ENCODE peak calls at places on chromosomes 6 and 20, in ten cellular contexts. Y, B, A, W, I, G, R, H, O and X are unnamed samples. For H3K4me1, the result is how much of the 10 kb centered on the place peaks cover.

GRCh38 chr20:62889411-62889810 is 27.8 kb upstream of the TCFL5 start:
- DNase-seq in Y (no peak), B (no peak), A (no peak), W (no peak), I (no peak), G (no peak), R (no peak), H (no peak), O (no peak), X (no peak)

GRCh38 chr6:125370343-125370742 is 68.6 kb upstream of the HDDC2 start:
- DNase-seq in Y (no peak), B (no peak), A (no peak), W (no peak), I (no peak), G (no peak), R (no peak), H (no peak), O (no peak), X (no peak)

GRCh38 chr20:10007747-10008146 is 27.0 kb upstream of the ANKEF1 start:
- DNase-seq in Y (no peak), B (no peak), A (no peak), W (no peak), I (no peak), G (no peak), R (no peak), H (no peak), O (no peak), X (no peak)

GRCh38 chr6:7138111-7138510 is 30.4 kb downstream of the RREB1 start:
- DNase-seq in Y (no peak), B (no peak), A (no peak), W (no peak), I (no peak), G (no peak), R (no peak), H (no peak), O (no peak), X (no peak)

GRCh38 chr6:11143394-11144371 is 32.2 kb upstream of the ERVFRD-1 start:
- DNase-seq in Y (no peak), B (peak), A (peak), W (peak), I (no peak), G (no peak), R (peak), H (peak), O (no peak), X (no peak)

GRCh38 chr6:112017169-112017568 is 36.7 kb upstream of the CCN6 start:
- DNase-seq in Y (no peak), B (no peak), A (no peak), W (no peak), I (no peak), G (no peak), R (no peak), H (no peak), O (no peak), X (no peak)

GRCh38 chr6:144036064-144036873 is 28.2 kb upstream of the PLAGL1 start:
- DNase-seq in Y (peak), B (peak), A (no peak), W (no peak), I (no peak), G (peak), R (peak), H (no peak), O (no peak), X (no peak)

GRCh38 chr20:41287327-41287726 is 30.2 kb downstream of the ZHX3 start:
- DNase-seq in Y (no peak), B (no peak), A (no peak), W (no peak), I (no peak), G (no peak), R (no peak), H (no peak), O (no peak), X (no peak)

GRCh38 chr6:33570806-33571636 is 9.1 kb downstream of the BAK1 start:
- DNase-seq in Y (peak), B (peak), A (peak), W (peak), I (peak), G (peak), R (peak), H (peak), O (no peak), X (no peak)

GRCh38 chr20:15113374-15113773 is 776.0 kb upstream of the FLRT3 start:
- DNase-seq in Y (no peak), B (no peak), A (no peak), W (no peak), I (no peak), G (no peak), R (no peak), H (no peak), O (no peak), X (no peak)

GRCh38 chr6:95723638-95724037 is 146.3 kb downstream of the MANEA start:
- DNase-seq in Y (no peak), B (no peak), A (no peak), W (no peak), I (no peak), G (no peak), R (no peak), H (no peak), O (no peak), X (no peak)

GRCh38 chr6:52157301-52157930 is 28.8 kb upstream of the IL17A start:
- DNase-seq in Y (no peak), B (no peak), A (no peak), W (no peak), I (no peak), G (peak), R (no peak), H (no peak), O (no peak), X (no peak)

GRCh38 chr6:165849539-165850430 is 186.7 kb upstream of the PDE10A start:
- DNase-seq in Y (no peak), B (no peak), A (no peak), W (no peak), I (no peak), G (no peak), R (no peak), H (peak), O (no peak), X (no peak)

GRCh38 chr6:69570126-69570525 is 226.7 kb downstream of the LMBRD1 start:
- DNase-seq in Y (no peak), B (no peak), A (no peak), W (no peak), I (no peak), G (no peak), R (no peak), H (no peak), O (no peak), X (no peak)

GRCh38 chr6:68343901-68344300 is 291.2 kb upstream of the ADGRB3 start:
- DNase-seq in Y (peak), B (no peak), A (peak), W (no peak), I (peak), G (no peak), R (no peak), H (no peak), O (peak), X (no peak)

GRCh38 chr20:51955756-51956155 is 153.4 kb upstream of the SALL4 start:
- DNase-seq in Y (no peak), B (no peak), A (no peak), W (no peak), I (no peak), G (no peak), R (no peak), H (no peak), O (no peak), X (no peak)

GRCh38 chr6:40251609-40252008 is 317.3 kb upstream of the MOCS1 start:
- DNase-seq in Y (no peak), B (no peak), A (no peak), W (no peak), I (no peak), G (no peak), R (no peak), H (no peak), O (no peak), X (no peak)

GRCh38 chr6:23137596-23137995 is 568.2 kb downstream of the HDGFL1 start:
- DNase-seq in Y (no peak), B (no peak), A (no peak), W (no peak), I (no peak), G (peak), R (no peak), H (no peak), O (no peak), X (no peak)

GRCh38 chr6:48766349-48766748 is 655.4 kb upstream of the PTCHD4 start:
- DNase-seq in Y (no peak), B (no peak), A (no peak), W (no peak), I (no peak), G (no peak), R (no peak), H (no peak), O (no peak), X (no peak)

GRCh38 chr20:44115762-44116644 is 71.0 kb downstream of the JPH2 start:
- DNase-seq in Y (peak), B (no peak), A (no peak), W (no peak), I (peak), G (no peak), R (peak), H (no peak), O (no peak), X (no peak)

GRCh38 chr20:3477861-3478544 is 7.2 kb downstream of the ATRN start:
- DNase-seq in Y (no peak), B (no peak), A (no peak), W (no peak), I (no peak), G (no peak), R (no peak), H (no peak), O (no peak), X (no peak)

GRCh38 chr20:50475879-50476292 is 34.3 kb upstream of the PTPN1 start:
- DNase-seq in Y (no peak), B (peak), A (peak), W (peak), I (no peak), G (peak), R (no peak), H (no peak), O (no peak), X (no peak)

GRCh38 chr20:34581341-34582189 is 23.0 kb downstream of the MAP1LC3A start:
- DNase-seq in Y (no peak), B (no peak), A (no peak), W (no peak), I (no peak), G (peak), R (no peak), H (no peak), O (no peak), X (peak)

GRCh38 chr6:71383891-71384489 is 95.4 kb downstream of the OGFRL1 start:
- DNase-seq in Y (peak), B (no peak), A (no peak), W (no peak), I (peak), G (peak), R (no peak), H (no peak), O (no peak), X (no peak)

GRCh38 chr20:8854566-8854965 is 214.3 kb upstream of the PLCB4 start:
- DNase-seq in Y (peak), B (no peak), A (no peak), W (no peak), I (no peak), G (peak), R (no peak), H (peak), O (no peak), X (no peak)

GRCh38 chr6:132919476-132919875 is 105.1 kb downstream of the RPS12 start:
- DNase-seq in Y (peak), B (peak), A (no peak), W (peak), I (no peak), G (peak), R (no peak), H (peak), O (no peak), X (no peak)

GRCh38 chr20:62063981-62064787 is 1.5 kb downstream of the TAF4 start:
- DNase-seq in Y (peak), B (peak), A (peak), W (peak), I (peak), G (no peak), R (peak), H (no peak), O (no peak), X (no peak)

GRCh38 chr20:31573555-31574295 is 31.4 kb upstream of the ID1 start:
- DNase-seq in Y (no peak), B (peak), A (no peak), W (no peak), I (no peak), G (peak), R (peak), H (peak), O (no peak), X (no peak)

GRCh38 chr6:145699462-145699861 is 35.9 kb downstream of the EPM2A start:
- DNase-seq in Y (no peak), B (no peak), A (no peak), W (no peak), I (no peak), G (peak), R (no peak), H (no peak), O (no peak), X (no peak)

DNA sequence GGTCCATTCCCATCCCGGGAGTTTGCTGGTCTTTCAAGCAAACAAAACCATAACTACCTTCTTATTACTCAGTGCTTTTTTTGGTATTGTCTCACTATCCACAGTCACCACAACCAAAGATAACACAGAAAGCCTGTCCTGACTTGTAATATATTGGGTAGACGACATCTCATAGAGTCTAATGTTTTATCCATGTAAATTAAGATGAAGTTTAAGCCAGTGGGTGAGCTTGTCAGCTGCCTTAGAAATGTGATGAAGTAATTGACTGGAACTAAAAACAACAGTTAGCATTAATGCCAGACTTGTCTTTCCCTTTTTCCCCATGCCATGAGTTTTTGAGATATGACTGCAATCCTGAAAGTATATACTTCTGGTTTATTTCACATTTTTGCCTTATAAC is 282.7 kb upstream of the PRDM1 start:
- DNase-seq in Y (no peak), B (no peak), A (no peak), W (no peak), I (no peak), G (no peak), R (no peak), H (no peak), O (no peak), X (no peak)
- H3K4me1 ChIP-seq in Y (under half), B (under half), A (under half), W (under half), I (under half), G (under half), R (under half), H (under half), O (under half), X (under half)

GRCh38 chr6:36334343-36334742 is 2.3 kb downstream of the BNIP5 start:
- DNase-seq in Y (no peak), B (no peak), A (no peak), W (no peak), I (no peak), G (no peak), R (no peak), H (no peak), O (no peak), X (no peak)

GRCh38 chr6:36335465-36336209 is 1.1 kb downstream of the BNIP5 start:
- DNase-seq in Y (no peak), B (no peak), A (no peak), W (no peak), I (no peak), G (no peak), R (no peak), H (no peak), O (no peak), X (no peak)

GRCh38 chr6:36333889-36334288 is 2.8 kb downstream of the BNIP5 start:
- DNase-seq in Y (peak), B (no peak), A (no peak), W (no peak), I (no peak), G (no peak), R (no peak), H (no peak), O (no peak), X (no peak)

GRCh38 chr6:36336210-36336588 is 489 bp downstream of the BNIP5 start:
- DNase-seq in Y (no peak), B (no peak), A (no peak), W (no peak), I (no peak), G (no peak), R (no peak), H (no peak), O (no peak), X (no peak)

GRCh38 chr6:36334832-36335459 is 1.7 kb downstream of the BNIP5 start:
- DNase-seq in Y (no peak), B (no peak), A (no peak), W (peak), I (no peak), G (no peak), R (no peak), H (no peak), O (no peak), X (no peak)
- TF ChIP-seq POLR2AphosphoS5 in Y (no peak), B (no peak), A (no peak), W (no peak), I (no peak), G (no peak), R (no peak), H (no peak), O (no peak), X (no peak)

GRCh38 chr6:27662770-27663169 is 189.9 kb upstream of the ZNF184 start:
- DNase-seq in Y (no peak), B (no peak), A (no peak), W (no peak), I (no peak), G (no peak), R (no peak), H (no peak), O (no peak), X (no peak)
- H3K4me3 ChIP-seq in Y (no peak), B (no peak), A (no peak), W (no peak), I (no peak), G (no peak), R (no peak), H (no peak), O (no peak), X (no peak)

GRCh38 chr20:17845701-17846475 is 122.7 kb downstream of the SNX5 start:
- DNase-seq in Y (no peak), B (peak), A (no peak), W (no peak), I (no peak), G (no peak), R (no peak), H (peak), O (no peak), X (no peak)
- H3K4me1 ChIP-seq in Y (under half), B (under half), A (under half), W (under half), I (under half), G (under half), R (under half), H (under half), O (under half), X (under half)